ENCODE peak calls at places on chromosomes 3 and 15, in nine cellular contexts. B is gastrocnemius medialis, D is HepG2, M is Peyer's patch, F is thyroid gland, Q is uterus, Z is heart left ventricle, V is adrenal gland, P is spleen. L is an unnamed sample.

GRCh38 chr15:62569460-62570404 is 404.6 kb upstream of the C2CD4B start:
- DNase-seq in M (peak), V (peak), P (no peak), D (peak), Q (no peak), F (peak), B (peak), Z (peak), L (peak)

GRCh38 chr3:129892486-129892856 is 1.0 kb downstream of the TMCC1 start:
- DNase-seq in B (no peak), D (no peak), F (peak), Z (no peak), M (no peak), P (peak), V (no peak), Q (no peak), L (no peak)

GRCh38 chr15:41838400-41838897 is at the start of gene PLA2G4B:
- DNase-seq in F (peak), D (no peak), P (no peak), B (peak), Z (no peak), M (peak), V (no peak), Q (no peak), L (peak)

GRCh38 chr3:126351771-126352475 is 5.3 kb downstream of the KLF15 start:
- DNase-seq in Q (peak), F (no peak), P (peak), M (peak), V (peak), B (peak), D (no peak), Z (no peak), L (peak)

GRCh38 chr3:126130081-126130855 is 46.3 kb upstream of the SLC41A3 start:
- DNase-seq in M (peak), Z (no peak), Q (peak), F (no peak), B (peak), P (peak), V (peak), D (no peak), L (peak)

GRCh38 chr15:25901841-25902610 is 38.9 kb upstream of the ATP10A start:
- DNase-seq in Z (no peak), B (no peak), V (no peak), D (no peak), Q (no peak), F (no peak), M (no peak), P (no peak), L (no peak)

GRCh38 chr15:98853593-98854420 is 153.8 kb downstream of the PGPEP1L start:
- DNase-seq in M (no peak), Q (no peak), P (peak), F (no peak), Z (no peak), D (no peak), V (no peak), B (no peak), L (peak)

GRCh38 chr3:66938338-66938963 is 59.7 kb upstream of the KBTBD8 start:
- DNase-seq in B (no peak), V (peak), M (peak), P (no peak), F (peak), Q (no peak), Z (no peak), D (peak), L (peak)

GRCh38 chr15:100849021-100849831 is 30.4 kb upstream of the ALDH1A3 start:
- DNase-seq in P (peak), Z (no peak), M (peak), B (no peak), V (no peak), F (peak), Q (peak), D (no peak), L (peak)
- TF ChIP-seq POLR2A in P (no peak), Z (no peak), M (no peak), B (no peak), V (no peak), F (no peak), Q (no peak), D (no peak), L (no peak)

GRCh38 chr3:116135462-116135861 is 309.8 kb downstream of the LSAMP start:
- DNase-seq in V (peak), Q (peak), Z (peak), F (peak), P (no peak), M (no peak), B (no peak), D (no peak), L (peak)
- H3K27ac ChIP-seq in V (peak), Q (no peak), Z (no peak), F (no peak), P (no peak), M (no peak), B (no peak), D (no peak), L (peak)

GRCh38 chr3:134103470-134103869 is 73.7 kb upstream of the SLCO2A1 start:
- DNase-seq in M (no peak), P (no peak), B (no peak), V (no peak), Z (no peak), D (no peak), F (no peak), Q (no peak), L (no peak)

GRCh38 chr3:134106580-134106979 is 76.9 kb upstream of the SLCO2A1 start:
- DNase-seq in V (no peak), Z (no peak), B (no peak), F (no peak), M (no peak), Q (no peak), P (no peak), D (peak), L (no peak)

GRCh38 chr3:134104031-134104430 is 74.3 kb upstream of the SLCO2A1 start:
- DNase-seq in F (no peak), V (no peak), M (no peak), B (no peak), D (no peak), Z (no peak), P (no peak), Q (no peak), L (no peak)

GRCh38 chr3:134105876-134106556 is 76.3 kb upstream of the SLCO2A1 start:
- DNase-seq in Q (no peak), B (no peak), Z (no peak), F (no peak), D (no peak), P (no peak), M (no peak), V (no peak), L (no peak)

GRCh38 chr3:134102976-134103375 is 73.3 kb upstream of the SLCO2A1 start:
- DNase-seq in B (no peak), D (no peak), P (no peak), F (no peak), Q (no peak), M (no peak), V (no peak), Z (no peak), L (no peak)
- TF ChIP-seq POLR2A in B (no peak), D (no peak), P (no peak), F (no peak), Q (no peak), M (no peak), V (no peak), Z (no peak), L (no peak)

DNA sequence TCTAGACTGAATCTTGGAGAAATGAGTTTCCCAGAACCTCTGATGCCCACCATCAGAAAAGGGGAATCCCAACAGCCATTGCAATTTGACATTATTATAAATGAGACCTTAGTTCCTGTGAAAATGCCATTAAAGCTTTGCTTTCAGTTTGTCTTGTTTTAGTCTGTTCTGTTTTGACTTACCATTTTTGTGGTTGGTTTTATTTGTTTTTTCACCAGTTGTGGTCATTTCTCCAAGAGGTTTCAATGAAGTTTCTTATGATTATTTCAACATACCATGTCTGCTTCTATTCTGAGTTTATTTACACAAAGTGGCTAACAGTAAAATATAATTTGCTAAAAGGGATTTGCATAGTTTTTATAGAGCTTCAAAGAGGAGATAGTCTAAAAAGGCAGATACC is 175.0 kb upstream of the MCTP2 start:
- DNase-seq in F (no peak), P (no peak), M (no peak), D (no peak), V (no peak), Q (no peak), Z (no peak), B (no peak), L (no peak)
- H3K27ac ChIP-seq in F (no peak), P (no peak), M (no peak), D (no peak), V (no peak), Q (no peak), Z (no peak), B (no peak), L (no peak)